ENCODE peak calls at places on chromosomes 6 and 20, in four cellular contexts. One of them, this sample, is unnamed. For H3K27me3, the result is how much of the 10 kb centered on the place peaks cover.

GRCh38 chr6:26383624-26384417 is 913 bp downstream of the BTN2A2 start:
- DNase-seq in tibial nerve: no peak
- DNase-seq in stomach: peak
- DNase-seq in Panc1: no peak
- DNase-seq in this sample: no peak

GRCh38 chr20:44424039-44424495 is 51.6 kb upstream of the TTPAL start:
- DNase-seq in stomach: no peak
- DNase-seq in Panc1: no peak
- DNase-seq in tibial nerve: no peak
- DNase-seq in this sample: no peak

GRCh38 chr20:62616728-62617621 is 25.3 kb upstream of the SLCO4A1 start:
- DNase-seq in tibial nerve: no peak
- DNase-seq in stomach: peak
- DNase-seq in Panc1: peak
- DNase-seq in this sample: no peak

GRCh38 chr6:164098857-164099534 is 684.5 kb downstream of the QKI start:
- DNase-seq in stomach: peak
- DNase-seq in Panc1: no peak
- DNase-seq in tibial nerve: no peak
- DNase-seq in this sample: no peak

GRCh38 chr20:57659131-57659788 is 39.0 kb upstream of the ZBP1 start:
- DNase-seq in stomach: peak
- DNase-seq in tibial nerve: peak
- DNase-seq in Panc1: no peak
- DNase-seq in this sample: no peak

GRCh38 chr6:139297921-139298320 is 6.1 kb upstream of the TXLNB start:
- DNase-seq in tibial nerve: no peak
- DNase-seq in stomach: no peak
- DNase-seq in Panc1: no peak
- DNase-seq in this sample: no peak

GRCh38 chr6:109816452-109817374 is 125.6 kb downstream of the FIG4 start:
- DNase-seq in tibial nerve: no peak
- DNase-seq in Panc1: no peak
- DNase-seq in stomach: no peak
- DNase-seq in this sample: no peak

GRCh38 chr6:56843476-56844349 is 111.2 kb upstream of the BEND6 start:
- DNase-seq in tibial nerve: peak
- DNase-seq in Panc1: no peak
- DNase-seq in stomach: peak
- DNase-seq in this sample: no peak

GRCh38 chr20:53608456-53609413 is 15.1 kb upstream of the ZNF217 start:
- DNase-seq in tibial nerve: no peak
- DNase-seq in stomach: peak
- DNase-seq in Panc1: no peak
- DNase-seq in this sample: no peak

GRCh38 chr20:56867128-56867527 is 238.0 kb downstream of the TFAP2C start:
- DNase-seq in stomach: no peak
- DNase-seq in Panc1: no peak
- DNase-seq in tibial nerve: no peak
- DNase-seq in this sample: no peak

GRCh38 chr6:3531481-3531880 is 74.6 kb upstream of the SLC22A23 start:
- DNase-seq in Panc1: no peak
- DNase-seq in tibial nerve: no peak
- DNase-seq in stomach: no peak
- DNase-seq in this sample: no peak

GRCh38 chr6:161169060-161169459 is 104.8 kb downstream of the AGPAT4 start:
- DNase-seq in tibial nerve: no peak
- DNase-seq in stomach: no peak
- DNase-seq in Panc1: no peak
- DNase-seq in this sample: no peak

GRCh38 chr6:35092362-35093117 is 48.6 kb downstream of the TCP11 start:
- DNase-seq in Panc1: no peak
- DNase-seq in tibial nerve: no peak
- DNase-seq in stomach: no peak
- DNase-seq in this sample: peak

GRCh38 chr6:31769684-31770371 is 7.3 kb downstream of the VWA7 start:
- DNase-seq in Panc1: no peak
- DNase-seq in stomach: peak
- DNase-seq in tibial nerve: peak
- DNase-seq in this sample: no peak

GRCh38 chr6:106702451-106703110 is 73.2 kb downstream of the QRSL1 start:
- DNase-seq in Panc1: no peak
- DNase-seq in stomach: peak
- DNase-seq in tibial nerve: no peak
- DNase-seq in this sample: peak

GRCh38 chr6:78770766-78771165 is 96.6 kb upstream of the IRAK1BP1 start:
- DNase-seq in stomach: no peak
- DNase-seq in tibial nerve: no peak
- DNase-seq in Panc1: no peak
- DNase-seq in this sample: no peak

GRCh38 chr6:74603676-74604075 is 602.2 kb downstream of the COL12A1 start:
- DNase-seq in stomach: no peak
- DNase-seq in Panc1: no peak
- DNase-seq in tibial nerve: no peak
- DNase-seq in this sample: no peak

GRCh38 chr6:56956481-56956880 is 1.6 kb downstream of the BEND6 start:
- DNase-seq in stomach: no peak
- DNase-seq in tibial nerve: no peak
- DNase-seq in Panc1: no peak
- DNase-seq in this sample: no peak

GRCh38 chr6:1285589-1286340 is 26.1 kb upstream of the FOXQ1 start:
- DNase-seq in stomach: no peak
- DNase-seq in tibial nerve: no peak
- DNase-seq in Panc1: no peak
- DNase-seq in this sample: peak

GRCh38 chr20:11646359-11646758 is 271.3 kb upstream of the BTBD3 start:
- DNase-seq in stomach: no peak
- DNase-seq in tibial nerve: no peak
- DNase-seq in Panc1: no peak
- DNase-seq in this sample: no peak

GRCh38 chr6:66717786-66718185 is 1010.8 kb upstream of the EYS start:
- DNase-seq in Panc1: no peak
- DNase-seq in stomach: no peak
- DNase-seq in tibial nerve: no peak
- DNase-seq in this sample: no peak

GRCh38 chr6:46510656-46511055 is 19.4 kb upstream of the RCAN2 start:
- DNase-seq in Panc1: no peak
- DNase-seq in tibial nerve: peak
- DNase-seq in stomach: no peak
- DNase-seq in this sample: no peak

GRCh38 chr6:113690255-113690956 is 166.7 kb upstream of the MARCKS start:
- DNase-seq in stomach: no peak
- DNase-seq in tibial nerve: no peak
- DNase-seq in Panc1: peak
- DNase-seq in this sample: peak

GRCh38 chr20:39822667-39823066 is 860.5 kb downstream of the DHX35 start:
- DNase-seq in stomach: no peak
- DNase-seq in tibial nerve: no peak
- DNase-seq in Panc1: no peak
- DNase-seq in this sample: no peak

GRCh38 chr20:6632187-6632586 is 135.3 kb upstream of the BMP2 start:
- DNase-seq in tibial nerve: no peak
- DNase-seq in Panc1: no peak
- DNase-seq in stomach: no peak
- DNase-seq in this sample: no peak

GRCh38 chr6:136550330-136551071 is at the start of gene MAP7:
- DNase-seq in stomach: peak
- DNase-seq in Panc1: no peak
- DNase-seq in tibial nerve: no peak
- DNase-seq in this sample: no peak

GRCh38 chr6:157323924-157324276 is 581 bp upstream of the TMEM242 start:
- DNase-seq in stomach: peak
- DNase-seq in tibial nerve: peak
- DNase-seq in Panc1: peak
- DNase-seq in this sample: no peak

GRCh38 chr6:55825402-55826051 is 49.9 kb downstream of the BMP5 start:
- DNase-seq in tibial nerve: no peak
- DNase-seq in Panc1: peak
- DNase-seq in stomach: no peak
- DNase-seq in this sample: peak

GRCh38 chr20:3621111-3621510 is 42.1 kb downstream of the GFRA4 start:
- DNase-seq in stomach: no peak
- DNase-seq in Panc1: no peak
- DNase-seq in tibial nerve: no peak
- DNase-seq in this sample: no peak

GRCh38 chr6:122098091-122098769 is 301.2 kb upstream of the HSF2 start:
- DNase-seq in tibial nerve: no peak
- DNase-seq in Panc1: no peak
- DNase-seq in stomach: no peak
- DNase-seq in this sample: no peak

GRCh38 chr6:54992789-54993188 is 146.2 kb downstream of the FAM83B start:
- DNase-seq in tibial nerve: no peak
- DNase-seq in Panc1: no peak
- DNase-seq in stomach: no peak
- DNase-seq in this sample: no peak

GRCh38 chr6:40417031-40417430 is 170.1 kb downstream of the LRFN2 start:
- DNase-seq in stomach: no peak
- DNase-seq in tibial nerve: no peak
- DNase-seq in Panc1: no peak
- DNase-seq in this sample: no peak

GRCh38 chr6:21109421-21110178 is 484.0 kb upstream of the SOX4 start:
- DNase-seq in stomach: no peak
- DNase-seq in Panc1: peak
- DNase-seq in tibial nerve: no peak
- DNase-seq in this sample: peak

GRCh38 chr20:4973330-4974097 is 27.8 kb downstream of the SLC23A2 start:
- DNase-seq in tibial nerve: peak
- DNase-seq in stomach: peak
- DNase-seq in Panc1: peak
- DNase-seq in this sample: peak
- H3K4me3 ChIP-seq in tibial nerve: peak
- H3K4me3 ChIP-seq in stomach: peak
- H3K4me3 ChIP-seq in Panc1: peak
- H3K4me3 ChIP-seq in this sample: no peak

GRCh38 chr6:44273617-44274016 is 3.4 kb downstream of the TMEM151B start:
- DNase-seq in tibial nerve: no peak
- DNase-seq in stomach: no peak
- DNase-seq in Panc1: no peak
- DNase-seq in this sample: no peak
- H3K27me3 ChIP-seq in tibial nerve: half or more
- H3K27me3 ChIP-seq in stomach: half or more
- H3K27me3 ChIP-seq in Panc1: under half
- H3K27me3 ChIP-seq in this sample: half or more

GRCh38 chr6:111212625-111213024 is 125.3 kb downstream of the SLC16A10 start:
- DNase-seq in tibial nerve: no peak
- DNase-seq in Panc1: no peak
- DNase-seq in stomach: no peak
- DNase-seq in this sample: no peak
- H3K4me3 ChIP-seq in tibial nerve: no peak
- H3K4me3 ChIP-seq in Panc1: no peak
- H3K4me3 ChIP-seq in stomach: no peak
- H3K4me3 ChIP-seq in this sample: no peak

DNA sequence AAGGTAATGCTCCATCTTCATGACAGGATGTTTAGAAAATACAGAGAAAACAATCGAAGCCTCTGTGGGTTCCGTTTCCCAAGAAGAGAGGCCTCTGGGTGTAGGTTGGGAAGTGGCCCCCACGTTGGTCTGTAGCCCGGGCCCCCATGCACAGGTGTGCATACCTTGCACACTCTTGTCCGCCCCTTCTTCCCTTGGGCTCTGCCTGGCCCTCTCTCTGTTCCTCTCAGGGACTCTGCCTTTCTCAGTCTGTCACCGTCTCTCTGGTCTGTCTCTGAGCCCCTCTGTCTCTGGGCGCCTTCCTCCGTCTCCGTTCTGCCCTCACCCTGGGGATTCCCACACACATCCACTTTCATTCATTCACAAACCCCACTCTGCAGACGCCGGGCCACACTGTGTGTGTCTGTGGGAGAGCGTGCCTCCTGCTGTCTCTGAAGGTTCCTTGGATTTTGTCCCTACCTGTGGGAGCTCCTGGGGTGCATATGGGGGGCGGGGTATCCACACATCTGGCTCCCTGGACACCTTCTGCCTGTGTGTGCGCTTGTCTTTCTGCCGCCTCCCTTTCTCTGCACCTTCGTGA is 75.2 kb downstream of the SRC start:
- DNase-seq in tibial nerve: no peak
- DNase-seq in Panc1: no peak
- DNase-seq in stomach: no peak
- DNase-seq in this sample: no peak
- H3K27me3 ChIP-seq in tibial nerve: half or more
- H3K27me3 ChIP-seq in Panc1: under half
- H3K27me3 ChIP-seq in stomach: half or more
- H3K27me3 ChIP-seq in this sample: half or more

GRCh38 chr6:93369586-93370134 is 49.7 kb downstream of the EPHA7 start:
- DNase-seq in tibial nerve: no peak
- DNase-seq in Panc1: no peak
- DNase-seq in stomach: no peak
- DNase-seq in this sample: no peak
- H3K4me3 ChIP-seq in tibial nerve: no peak
- H3K4me3 ChIP-seq in Panc1: no peak
- H3K4me3 ChIP-seq in stomach: no peak
- H3K4me3 ChIP-seq in this sample: no peak

DNA sequence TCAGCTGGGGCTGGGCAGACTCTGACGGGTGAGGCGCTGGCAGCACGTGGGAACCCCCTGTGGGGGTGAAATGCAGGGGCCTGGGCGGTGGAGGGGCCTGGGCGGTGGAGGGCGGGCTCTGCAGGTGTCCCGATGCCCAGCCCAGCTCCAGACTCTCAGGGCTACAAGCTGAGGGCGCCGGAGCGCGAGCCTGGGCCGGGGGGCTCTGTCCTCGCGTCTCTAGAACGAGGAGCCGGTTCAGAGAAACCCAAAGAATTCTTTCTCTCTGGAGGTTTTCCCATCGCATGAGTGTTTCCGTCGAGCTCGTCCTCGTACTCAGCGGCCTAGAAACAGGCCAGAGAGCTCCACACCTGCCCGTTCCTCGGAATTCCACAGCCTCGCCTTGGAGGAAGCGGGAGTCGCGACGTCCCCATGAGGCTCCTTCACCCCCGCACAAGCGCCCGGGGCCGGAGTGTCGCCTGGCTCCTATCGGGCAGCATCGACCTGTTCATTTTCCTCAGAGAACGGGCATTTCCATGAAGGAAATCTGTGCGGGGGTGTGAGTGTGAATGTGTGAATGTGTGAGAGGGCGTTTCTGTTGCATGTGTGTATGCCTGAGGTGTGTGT is 76.9 kb downstream of the SMOC2 start:
- DNase-seq in stomach: no peak
- DNase-seq in Panc1: no peak
- DNase-seq in tibial nerve: no peak
- DNase-seq in this sample: no peak
- H3K27me3 ChIP-seq in stomach: under half
- H3K27me3 ChIP-seq in Panc1: under half
- H3K27me3 ChIP-seq in tibial nerve: under half
- H3K27me3 ChIP-seq in this sample: under half